ENCODE peak calls at places on chromosomes 13 and 19, in four cellular contexts. J is Calu3; U is stimulated activated CD8-positive, alpha-beta memory T cell treated with anti-CD3 and anti-CD28 coated beads, Interleukin-12 subunit alpha, Interleukin-12 subunit beta, amount 100 ng/mL, for 1 hour; W is right atrium auricular region. N is an unnamed sample.
A peak's percentile ranks its signal among the peaks of the same experiment; 100 is the strongest.

GRCh38 chr13:82717249-82717648 is 1165.0 kb downstream of the SLITRK1 start:
- DNase-seq in U (no peak), W (no peak), J (no peak), N (no peak)

GRCh38 chr13:72808917-72809500 is 27.1 kb downstream of the PIBF1 start:
- DNase-seq in W (no peak), U (no peak), J (no peak), N (no peak)

GRCh38 chr19:18415177-18415867 is 3.9 kb upstream of the SSBP4 start:
- DNase-seq in J (no peak), W (peak; percentile 86), U (no peak), N (peak; percentile 78)

GRCh38 chr19:11286312-11286974 is 9.5 kb upstream of the TSPAN16 start:
- DNase-seq in W (no peak), J (no peak), U (no peak), N (no peak)

GRCh38 chr19:33302175-33302973 is at the start of gene CEBPA:
- DNase-seq in U (peak; percentile 10), J (peak; percentile 88), W (no peak), N (peak; percentile 93)

GRCh38 chr19:13022859-13023636 is 27.8 kb downstream of the NFIX start:
- DNase-seq in J (no peak), U (no peak), W (peak; percentile 86), N (peak; percentile 93)

GRCh38 chr19:16062789-16063188 is 13.5 kb upstream of the TPM4 start:
- DNase-seq in W (no peak), J (peak; percentile 56), U (peak; percentile 53), N (peak; percentile 39)

GRCh38 chr13:45167611-45168554 is 33.0 kb downstream of the KCTD4 start:
- DNase-seq in W (no peak), U (no peak), J (peak; percentile 60), N (no peak)

GRCh38 chr13:32456591-32456990 is 28.7 kb upstream of the N4BP2L1 start:
- DNase-seq in J (no peak), U (no peak), W (no peak), N (no peak)

GRCh38 chr13:27476943-27477681 is 26.7 kb upstream of the MTIF3 start:
- DNase-seq in J (peak; percentile 53), U (no peak), W (peak; percentile 51), N (no peak)

GRCh38 chr13:42746846-42747245 is 34.5 kb upstream of the FAM216B start:
- DNase-seq in J (no peak), W (no peak), U (no peak), N (no peak)

GRCh38 chr19:2113436-2114211 is 16.9 kb downstream of the IZUMO4 start:
- DNase-seq in U (no peak), W (no peak), J (no peak), N (no peak)

GRCh38 chr19:6713773-6714692 is 6.4 kb downstream of the C3 start:
- DNase-seq in J (no peak), W (no peak), U (no peak), N (peak; percentile 30)

GRCh38 chr13:68234278-68234677 is 1004.1 kb upstream of the PCDH9 start:
- DNase-seq in W (no peak), J (no peak), U (no peak), N (no peak)

GRCh38 chr13:73307481-73307880 is 248.7 kb downstream of the KLF5 start:
- DNase-seq in J (no peak), W (no peak), U (no peak), N (no peak)

GRCh38 chr19:10388957-10389356 is 8.6 kb upstream of the TYK2 start:
- DNase-seq in J (peak; percentile 86), U (peak; percentile 83), W (peak; percentile 96), N (peak; percentile 91)

N was measured in psoas muscle.